ENCODE peak calls at places on chromosomes 1 and 21, in four cellular contexts. E is H1, Y is HepG2, S is GM12878. J is an unnamed sample.
A peak's percentile ranks its signal among the peaks of the same experiment; 100 is the strongest.

GRCh38 chr1:186438567-186438966 is 22.3 kb downstream of the PDC start:
- DNase-seq in Y (no peak), E (no peak), S (no peak), J (no peak)

GRCh38 chr1:227753999-227754764 is 18.9 kb downstream of the SNAP47 start:
- DNase-seq in E (no peak), Y (no peak), S (no peak), J (no peak)

GRCh38 chr1:192598589-192598988 is 23.0 kb downstream of the RGS1 start:
- DNase-seq in Y (no peak), S (no peak), E (no peak), J (no peak)

GRCh38 chr1:15218287-15219279 is 28.4 kb upstream of the FHAD1 start:
- DNase-seq in E (no peak), S (peak; percentile 7), Y (no peak), J (no peak)

GRCh38 chr1:10965621-10966226 is 46.7 kb upstream of the TARDBP start:
- DNase-seq in E (no peak), S (peak; percentile 58), Y (no peak), J (no peak)

GRCh38 chr1:32861904-32862698 is 8.6 kb downstream of the FNDC5 start:
- DNase-seq in E (no peak), Y (no peak), S (no peak), J (no peak)

GRCh38 chr1:33300673-33301072 is 20.2 kb downstream of the A3GALT2 start:
- DNase-seq in S (no peak), Y (no peak), E (no peak), J (no peak)

GRCh38 chr1:145961425-145962156 is 2.8 kb downstream of the ANKRD34A start:
- DNase-seq in S (no peak), Y (no peak), E (peak; percentile 65), J (no peak)

GRCh38 chr1:193498088-193498605 is 311.7 kb upstream of the B3GALT2 start:
- DNase-seq in E (no peak), Y (no peak), S (no peak), J (no peak)

GRCh38 chr1:185551008-185551407 is 183.2 kb upstream of the HMCN1 start:
- DNase-seq in S (no peak), E (no peak), Y (no peak), J (no peak)

GRCh38 chr1:28139033-28139712 is 37.3 kb downstream of the PTAFR start:
- DNase-seq in E (no peak), Y (no peak), S (no peak), J (no peak)

GRCh38 chr1:248752119-248752931 is 3.2 kb downstream of the LYPD8 start:
- DNase-seq in S (no peak), Y (peak; percentile 30), E (no peak), J (no peak)

GRCh38 chr1:174433451-174433850 is 14.3 kb upstream of the GPR52 start:
- DNase-seq in Y (no peak), E (no peak), S (no peak), J (no peak)

GRCh38 chr1:162987866-162988265 is 81.3 kb upstream of the RGS4 start:
- DNase-seq in E (no peak), Y (no peak), S (no peak), J (no peak)

GRCh38 chr1:149997585-149998262 is 12.8 kb downstream of the OTUD7B start:
- DNase-seq in E (no peak), Y (no peak), S (peak; percentile 97), J (no peak)

GRCh38 chr1:27161594-27161993 is 6.7 kb upstream of the SLC9A1 start:
- DNase-seq in Y (no peak), S (peak; percentile 65), E (no peak), J (no peak)

GRCh38 chr1:177306981-177307380 is 136.2 kb downstream of the BRINP2 start:
- DNase-seq in S (no peak), Y (no peak), E (no peak), J (no peak)

GRCh38 chr1:27137022-27137542 is 17.8 kb downstream of the SLC9A1 start:
- DNase-seq in S (no peak), E (no peak), Y (no peak), J (no peak)

GRCh38 chr1:202998836-202999750 is 8.1 kb upstream of the TMEM183A start:
- DNase-seq in E (peak; percentile 71), Y (peak; percentile 47), S (peak; percentile 40), J (peak; percentile 44)

GRCh38 chr1:156571261-156571958 is 955 bp downstream of the IQGAP3 start:
- DNase-seq in S (no peak), E (no peak), Y (no peak), J (no peak)

GRCh38 chr1:184504012-184504694 is 117.3 kb downstream of the C1orf21 start:
- DNase-seq in E (no peak), Y (no peak), S (no peak), J (no peak)

GRCh38 chr1:83641828-83642443 is 357.0 kb downstream of the TTLL7 start:
- DNase-seq in E (no peak), S (no peak), Y (no peak), J (no peak)

GRCh38 chr1:36160949-36161485 is 5.1 kb downstream of the MAP7D1 start:
- DNase-seq in E (peak; percentile 82), S (no peak), Y (no peak), J (no peak)

GRCh38 chr1:171245458-171246064 is 2.7 kb upstream of the FMO1 start:
- DNase-seq in S (no peak), Y (peak; percentile 25), E (no peak), J (peak; percentile 52)

GRCh38 chr1:102434421-102434820 is 437.7 kb upstream of the OLFM3 start:
- DNase-seq in E (peak; percentile 58), Y (peak; percentile 52), S (no peak), J (peak; percentile 40)

GRCh38 chr1:98030483-98030882 is 109.6 kb upstream of the DPYD start:
- DNase-seq in E (no peak), Y (no peak), S (no peak), J (no peak)

GRCh38 chr1:65104854-65105540 is 43.0 kb upstream of the AK4 start:
- DNase-seq in E (no peak), S (no peak), Y (no peak), J (no peak)

GRCh38 chr1:86504130-86504479 is 35.4 kb downstream of the CLCA1 start:
- DNase-seq in Y (no peak), E (no peak), S (no peak), J (no peak)

GRCh38 chr1:164726235-164726634 is 167.3 kb downstream of the PBX1 start:
- DNase-seq in E (no peak), S (no peak), Y (no peak), J (no peak)

GRCh38 chr1:85569737-85570404 is 10.7 kb upstream of the CCN1 start:
- DNase-seq in E (peak; percentile 14), Y (no peak), S (no peak), J (no peak)

GRCh38 chr1:36151845-36152203 is 2.5 kb upstream of the TRAPPC3 start:
- DNase-seq in Y (no peak), S (no peak), E (no peak), J (no peak)

GRCh38 chr1:32733573-32734321 is 31.2 kb upstream of the SYNC start:
- DNase-seq in Y (peak; percentile 61), E (no peak), S (no peak), J (no peak)

GRCh38 chr21:38159355-38159754 is 97.4 kb upstream of the KCNJ15 start:
- DNase-seq in Y (peak; percentile 53), E (peak; percentile 72), S (peak; percentile 19), J (peak; percentile 73)

GRCh38 chr1:65527211-65527610 is 106.7 kb downstream of the LEPR start:
- DNase-seq in Y (no peak), E (no peak), S (no peak), J (no peak)

GRCh38 chr1:180482425-180483275 is 19.7 kb downstream of the ACBD6 start:
- DNase-seq in S (no peak), Y (peak; percentile 51), E (no peak), J (peak; percentile 51)

GRCh38 chr1:41357451-41358151 is 3.6 kb upstream of the FOXO6 start:
- DNase-seq in Y (no peak), S (no peak), E (peak; percentile 48), J (no peak)

GRCh38 chr21:21236981-21237380 is 238.8 kb downstream of the NCAM2 start:
- DNase-seq in Y (no peak), E (no peak), S (no peak), J (no peak)

DNA sequence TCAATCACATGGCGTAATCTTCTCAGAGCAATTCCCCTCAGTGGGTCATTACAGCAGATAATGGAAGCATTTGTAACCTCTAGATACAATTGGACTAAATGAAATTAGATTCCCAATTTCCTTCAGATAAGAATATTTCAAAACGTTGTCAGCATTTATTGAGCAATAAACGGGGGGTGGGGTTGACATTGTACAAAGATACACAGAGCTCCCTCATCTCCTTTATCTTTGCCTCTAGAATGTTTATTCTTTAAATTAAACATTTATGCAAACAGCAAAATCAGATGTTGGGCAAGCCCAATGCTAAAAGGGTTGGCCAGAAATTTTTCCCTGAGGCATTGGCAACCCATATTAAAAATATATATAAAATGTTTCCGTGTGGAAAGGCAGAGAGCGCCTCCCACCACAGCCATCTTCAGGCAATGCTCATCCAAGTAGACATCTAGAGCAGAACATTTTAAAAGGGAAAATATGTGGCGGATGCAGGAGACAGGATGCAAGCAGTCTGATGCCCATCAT is 240.7 kb downstream of the NCAM2 start:
- DNase-seq in Y (no peak), S (no peak), E (no peak), J (no peak)
- TF ChIP-seq SUZ12 in Y (no peak), S (no peak), E (no peak), J (no peak)

GRCh38 chr21:44918581-44919033 is 2.1 kb downstream of the ITGB2 start:
- DNase-seq in S (no peak), E (peak; percentile 72), Y (no peak), J (no peak)

GRCh38 chr21:44920694-44921604 is at the start of gene ITGB2:
- DNase-seq in E (no peak), S (no peak), Y (no peak), J (no peak)

GRCh38 chr21:44919913-44920693 is 596 bp downstream of the ITGB2 start:
- DNase-seq in S (no peak), E (no peak), Y (no peak), J (no peak)

GRCh38 chr21:44918107-44918470 is 2.6 kb downstream of the ITGB2 start:
- DNase-seq in E (no peak), Y (no peak), S (no peak), J (no peak)

GRCh38 chr21:44919111-44919912 is 1.4 kb downstream of the ITGB2 start:
- DNase-seq in Y (no peak), E (no peak), S (no peak), J (no peak)
- H3K4me3 ChIP-seq in Y (no peak overlapping the region), E (peak overlapping the region; percentile 51), S (peak overlapping the region; percentile 76), J (no peak overlapping the region)

GRCh38 chr1:212628813-212629415 is 20.4 kb downstream of the ATF3 start:
- DNase-seq in E (no peak), S (no peak), Y (peak; percentile 70), J (no peak)
- TF ChIP-seq SUZ12 in E (no peak), S (no peak), Y (no peak), J (no peak)

DNA sequence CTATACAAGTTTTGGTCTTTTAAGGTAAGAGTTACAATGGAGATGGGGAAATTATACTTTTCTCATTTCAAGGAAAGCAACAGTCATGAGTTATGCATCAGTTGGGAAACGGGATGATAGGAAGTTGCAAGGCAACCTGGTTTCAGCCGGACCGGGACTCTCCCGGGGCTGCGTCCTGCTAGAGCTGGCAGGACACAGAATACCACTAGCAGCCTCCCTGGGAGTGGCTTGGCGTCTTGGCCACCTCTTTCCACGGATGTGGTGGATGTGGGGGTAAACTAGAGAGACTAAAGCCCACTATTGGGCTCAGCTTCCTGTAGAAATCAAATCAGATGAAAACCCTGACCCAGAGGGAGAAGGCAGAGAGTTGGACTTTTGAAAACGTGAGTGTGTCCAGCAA is 71.9 kb downstream of the ADARB1 start:
- DNase-seq in S (no peak), E (no peak), Y (no peak), J (no peak)
- H3K4me3 ChIP-seq in S (no peak overlapping the region), E (no peak overlapping the region), Y (no peak overlapping the region), J (no peak overlapping the region)